ENCODE peak calls at places on chromosomes 11 and 22, in four cellular contexts. X is H4; H is activated CD4-positive, alpha-beta T cell treated with anti-CD3 and anti-CD28 coated beads, Interleukin-2, amount 50 U/mL, for 24 hours; N is GM06990. K is an unnamed sample.

GRCh38 chr11:118609380-118610219 is 2.2 kb downstream of the PHLDB1 start:
- DNase-seq in X (no peak), H (no peak), N (peak), K (no peak)

GRCh38 chr22:24758164-24758799 is 16.2 kb downstream of the PIWIL3 start:
- DNase-seq in X (peak), H (peak), N (no peak), K (peak)

GRCh38 chr11:113475160-113475761 is at the start of gene DRD2:
- DNase-seq in X (no peak), H (no peak), N (no peak), K (no peak)

GRCh38 chr22:49297286-49297870 is 530.3 kb downstream of the BRD1 start:
- DNase-seq in X (no peak), H (no peak), N (no peak), K (no peak)

GRCh38 chr11:18352581-18352980 is 30.2 kb downstream of the GTF2H1 start:
- DNase-seq in X (no peak), H (no peak), N (no peak), K (no peak)

GRCh38 chr11:3738723-3739122 is 58.6 kb downstream of the NUP98 start:
- DNase-seq in X (no peak), H (no peak), N (no peak), K (no peak)

GRCh38 chr11:128448981-128449713 is 138.2 kb downstream of the ETS1 start:
- DNase-seq in X (no peak), H (no peak), N (no peak), K (no peak)

GRCh38 chr11:45906096-45906682 is 882 bp downstream of the FREY1 start:
- DNase-seq in X (no peak), H (no peak), N (no peak), K (no peak)

GRCh38 chr11:9692696-9693095 is 28.8 kb downstream of the SWAP70 start:
- DNase-seq in X (no peak), H (no peak), N (no peak), K (no peak)

GRCh38 chr11:134501406-134502152 is 89.5 kb upstream of the B3GAT1 start:
- DNase-seq in X (no peak), H (no peak), N (no peak), K (no peak)

GRCh38 chr22:39254789-39255298 is 10.1 kb upstream of the PDGFB start:
- DNase-seq in X (peak), H (no peak), N (peak), K (no peak)

GRCh38 chr11:134404485-134405341 is 7.3 kb downstream of the B3GAT1 start:
- DNase-seq in X (no peak), H (no peak), N (no peak), K (no peak)

GRCh38 chr11:114307524-114308203 is 11.5 kb downstream of the NNMT start:
- DNase-seq in X (peak), H (no peak), N (no peak), K (no peak)